ENCODE peak calls at places on chromosomes 16 and 17, in six cellular contexts. X, L, F, H, I and C are unnamed samples.

GRCh38 chr17:67491009-67491677 is 114.1 kb downstream of the PITPNC1 start:
- DNase-seq in X (no peak), L (no peak), F (peak), H (peak), I (no peak), C (no peak)

GRCh38 chr17:1162116-1162855 is 17.5 kb downstream of the ABR start:
- DNase-seq in X (no peak), L (no peak), F (no peak), H (peak), I (no peak), C (peak)

GRCh38 chr17:72501404-72502110 is 380.7 kb downstream of the SOX9 start:
- DNase-seq in X (no peak), L (no peak), F (peak), H (no peak), I (no peak), C (peak)

GRCh38 chr17:82244413-82245140 is 15.7 kb downstream of the SLC16A3 start:
- DNase-seq in X (no peak), L (no peak), F (no peak), H (peak), I (no peak), C (no peak)

GRCh38 chr16:77531741-77532140 is 96.9 kb upstream of the ADAMTS18 start:
- DNase-seq in X (no peak), L (no peak), F (no peak), H (peak), I (no peak), C (no peak)

GRCh38 chr17:26782153-26782552 is 511.8 kb upstream of the WSB1 start:
- DNase-seq in X (no peak), L (no peak), F (no peak), H (no peak), I (peak), C (no peak)

GRCh38 chr17:4483012-4483840 is 15.5 kb upstream of the SPNS2 start:
- DNase-seq in X (no peak), L (no peak), F (peak), H (no peak), I (no peak), C (peak)

GRCh38 chr17:63827002-63827800 is at the start of the genes FTSJ3 and PSMC5:
- DNase-seq in X (peak), L (peak), F (peak), H (peak), I (peak), C (peak)

GRCh38 chr16:89946515-89946914 is 2.0 kb upstream of the DEF8 start:
- DNase-seq in X (no peak), L (no peak), F (no peak), H (no peak), I (no peak), C (no peak)

GRCh38 chr17:39705786-39706348 is 6.0 kb downstream of the ERBB2 start:
- DNase-seq in X (no peak), L (no peak), F (peak), H (no peak), I (no peak), C (no peak)

GRCh38 chr16:73636196-73636595 is 588.3 kb upstream of the ZFHX3 start:
- DNase-seq in X (no peak), L (no peak), F (no peak), H (no peak), I (no peak), C (no peak)

GRCh38 chr16:61792194-61792904 is 243.9 kb downstream of the CDH8 start:
- DNase-seq in X (no peak), L (no peak), F (no peak), H (no peak), I (no peak), C (no peak)

GRCh38 chr16:71201054-71201453 is 29.5 kb downstream of the HYDIN start:
- DNase-seq in X (no peak), L (no peak), F (no peak), H (no peak), I (no peak), C (no peak)

GRCh38 chr17:46147167-46147749 is 46.0 kb downstream of the KANSL1 start:
- DNase-seq in X (no peak), L (no peak), F (no peak), H (no peak), I (peak), C (no peak)

GRCh38 chr17:29243792-29244191 is 2.9 kb upstream of the CRYBA1 start:
- DNase-seq in X (no peak), L (no peak), F (no peak), H (no peak), I (peak), C (no peak)